ENCODE peak calls at places on chromosome 14, in six cellular contexts. B, G, Z, M, D and J are unnamed samples. For H3K4me1, the result is how much of the 10 kb centered on the place peaks cover.

GRCh38 chr14:100673085-100673806 is 53.4 kb upstream of the DLK1 start:
- DNase-seq in Z (no peak), M (no peak), D (no peak), B (no peak), G (no peak), J (peak)

GRCh38 chr14:59013672-59014298 is 174.7 kb upstream of the DAAM1 start:
- DNase-seq in B (peak), Z (peak), D (peak), M (peak), G (no peak), J (no peak)

GRCh38 chr14:88519907-88520306 is 34.9 kb downstream of the PTPN21 start:
- DNase-seq in M (no peak), B (no peak), Z (no peak), G (no peak), D (no peak), J (no peak)

GRCh38 chr14:59336078-59336477 is 129.1 kb downstream of the GPR135 start:
- DNase-seq in B (peak), G (no peak), Z (no peak), M (no peak), D (no peak), J (no peak)

GRCh38 chr14:64878775-64879634 is 702 bp downstream of the SPTB start:
- DNase-seq in D (no peak), M (no peak), G (peak), B (no peak), Z (no peak), J (peak)

GRCh38 chr14:99137001-99137700 is 134.8 kb downstream of the BCL11B start:
- DNase-seq in D (no peak), G (no peak), Z (no peak), M (no peak), B (no peak), J (no peak)

GRCh38 chr14:56423591-56423991 is 156.0 kb upstream of the TMEM260 start:
- DNase-seq in G (no peak), Z (peak), B (peak), M (no peak), D (peak), J (no peak)

GRCh38 chr14:87628129-87628528 is 364.9 kb downstream of the GALC start:
- DNase-seq in B (peak), D (peak), M (peak), G (peak), Z (peak), J (no peak)

GRCh38 chr14:58297412-58297761 is 968 bp upstream of the ARID4A start:
- DNase-seq in D (no peak), M (no peak), Z (no peak), G (no peak), B (no peak), J (no peak)

GRCh38 chr14:60220084-60220483 is 28.9 kb upstream of the PPM1A start:
- DNase-seq in Z (no peak), D (no peak), M (no peak), G (no peak), B (no peak), J (no peak)

GRCh38 chr14:72535485-72535884 is 358.4 kb downstream of the DPF3 start:
- DNase-seq in G (no peak), Z (no peak), D (no peak), M (no peak), B (no peak), J (no peak)

GRCh38 chr14:100532154-100532915 is 54.9 kb downstream of the BEGAIN start:
- DNase-seq in D (peak), Z (no peak), B (no peak), G (no peak), M (peak), J (peak)

GRCh38 chr14:26398616-26399015 is 199.2 kb downstream of the NOVA1 start:
- DNase-seq in D (no peak), B (peak), Z (no peak), G (no peak), M (no peak), J (no peak)

GRCh38 chr14:100754020-100754419 is 27.3 kb downstream of the DLK1 start:
- DNase-seq in M (no peak), Z (no peak), D (no peak), B (no peak), G (no peak), J (no peak)

GRCh38 chr14:101970830-101971400 is 6.5 kb downstream of the DYNC1H1 start:
- DNase-seq in Z (no peak), D (no peak), G (no peak), M (no peak), B (no peak), J (no peak)

GRCh38 chr14:37457334-37457733 is 137.7 kb downstream of the FOXA1 start:
- DNase-seq in B (no peak), G (no peak), Z (no peak), D (no peak), M (peak), J (no peak)

GRCh38 chr14:68817513-68818212 is 24.8 kb upstream of the ZFP36L1 start:
- DNase-seq in Z (no peak), M (no peak), G (no peak), B (no peak), D (no peak), J (no peak)
- H3K4me1 ChIP-seq in Z (under half), M (under half), G (under half), B (under half), D (under half), J (under half)

GRCh38 chr14:105064001-105064400 is 1.2 kb downstream of the GPR132 start:
- DNase-seq in B (no peak), Z (no peak), D (no peak), M (no peak), G (no peak), J (no peak)

GRCh38 chr14:105062048-105062433 is 3.2 kb downstream of the GPR132 start:
- DNase-seq in G (no peak), Z (no peak), D (no peak), B (no peak), M (no peak), J (no peak)

GRCh38 chr14:105064721-105065143 is 498 bp downstream of the GPR132 start:
- DNase-seq in Z (no peak), G (no peak), D (peak), B (peak), M (no peak), J (no peak)

GRCh38 chr14:105061428-105062047 is 3.7 kb downstream of the GPR132 start:
- DNase-seq in G (no peak), D (no peak), B (no peak), Z (no peak), M (no peak), J (peak)

GRCh38 chr14:105063041-105063440 is 2.2 kb downstream of the GPR132 start:
- DNase-seq in D (no peak), Z (no peak), M (no peak), G (no peak), B (no peak), J (no peak)
- H3K4me3 ChIP-seq in D (no peak), Z (no peak), M (no peak), G (no peak), B (no peak), J (no peak)

GRCh38 chr14:49114161-49114893 is 471.9 kb downstream of the RPS29 start:
- DNase-seq in B (no peak), D (no peak), M (no peak), Z (no peak), G (no peak), J (no peak)
- H3K4me1 ChIP-seq in B (under half), D (under half), M (under half), Z (under half), G (under half), J (under half)

DNA sequence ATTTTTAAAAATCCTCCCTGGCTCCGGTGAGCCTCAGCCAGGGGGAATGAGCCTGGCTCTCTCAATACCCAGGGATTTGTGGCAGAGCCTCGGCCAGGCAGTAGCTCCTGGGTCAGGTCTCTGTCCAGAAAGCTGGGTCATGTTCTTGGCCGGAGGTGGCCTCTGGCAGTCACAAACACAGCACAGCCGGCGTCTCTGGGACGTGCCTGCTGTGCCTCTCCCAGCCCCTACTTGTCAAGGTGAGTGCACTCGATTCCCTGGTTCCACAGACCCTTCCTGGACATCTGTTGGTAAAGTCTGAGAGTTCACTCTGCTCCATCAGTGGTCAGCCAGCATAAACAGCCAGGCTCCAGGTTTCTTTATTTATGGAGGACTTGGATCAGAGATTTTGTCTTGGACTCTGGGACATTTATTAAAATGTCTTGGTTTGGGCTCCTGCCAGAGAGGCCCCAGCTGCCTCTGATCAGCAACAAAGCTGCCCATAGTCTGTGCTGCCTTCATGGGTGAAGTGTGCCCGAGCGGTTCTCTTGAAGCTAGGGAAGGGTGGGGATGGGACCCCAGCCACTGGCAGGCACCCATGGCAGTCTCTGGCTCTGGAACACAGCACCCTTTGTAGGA is 56.7 kb downstream of the DGLUCY start:
- DNase-seq in B (peak), D (peak), G (no peak), M (no peak), Z (peak), J (no peak)
- H3K4me3 ChIP-seq in B (no peak), D (no peak), G (no peak), M (no peak), Z (no peak), J (no peak)

GRCh38 chr14:22478670-22479069 is 110.4 kb downstream of the DAD1 start:
- DNase-seq in D (no peak), Z (peak), B (peak), M (no peak), G (no peak), J (no peak)

GRCh38 chr14:22476882-22477281 is 112.1 kb downstream of the DAD1 start:
- DNase-seq in Z (no peak), M (no peak), G (no peak), D (no peak), B (no peak), J (no peak)

GRCh38 chr14:22477569-22478194 is 111.3 kb downstream of the DAD1 start:
- DNase-seq in M (no peak), Z (no peak), G (no peak), B (no peak), D (no peak), J (no peak)

GRCh38 chr14:22479132-22479531 is 109.9 kb downstream of the DAD1 start:
- DNase-seq in D (no peak), B (no peak), Z (no peak), G (no peak), M (no peak), J (no peak)

GRCh38 chr14:22478247-22478646 is 110.8 kb downstream of the DAD1 start:
- DNase-seq in B (no peak), G (no peak), M (no peak), D (no peak), Z (no peak), J (no peak)
- H3K4me1 ChIP-seq in B (under half), G (under half), M (under half), D (under half), Z (under half), J (under half)